ENCODE peak calls at places on chromosome 16, in ten cellular contexts. One of them, this sample, is unnamed.

GRCh38 chr16:83808573-83809014 is 816 bp downstream of the HSBP1 start:
- DNase-seq in effector memory CD4-positive, alpha-beta T cell: no peak
- DNase-seq in tibial artery: no peak
- DNase-seq in PC-9: no peak
- DNase-seq in H9: no peak
- DNase-seq in Peyer's patch: no peak
- DNase-seq in keratinocyte: no peak
- DNase-seq in tibial nerve: no peak
- DNase-seq in heart left ventricle: no peak
- DNase-seq in ascending aorta: no peak
- DNase-seq in this sample: no peak

GRCh38 chr16:23552171-23552570 is 5.0 kb downstream of the EARS2 start:
- DNase-seq in H9: no peak
- DNase-seq in keratinocyte: no peak
- DNase-seq in tibial artery: no peak
- DNase-seq in effector memory CD4-positive, alpha-beta T cell: no peak
- DNase-seq in heart left ventricle: no peak
- DNase-seq in PC-9: no peak
- DNase-seq in Peyer's patch: no peak
- DNase-seq in tibial nerve: no peak
- DNase-seq in ascending aorta: no peak
- DNase-seq in this sample: no peak

GRCh38 chr16:27512061-27512460 is 37.7 kb downstream of the GTF3C1 start:
- DNase-seq in effector memory CD4-positive, alpha-beta T cell: no peak
- DNase-seq in PC-9: no peak
- DNase-seq in tibial artery: no peak
- DNase-seq in keratinocyte: no peak
- DNase-seq in ascending aorta: no peak
- DNase-seq in Peyer's patch: no peak
- DNase-seq in H9: no peak
- DNase-seq in tibial nerve: no peak
- DNase-seq in heart left ventricle: no peak
- DNase-seq in this sample: no peak

GRCh38 chr16:48576927-48577326 is 33.1 kb downstream of the N4BP1 start:
- DNase-seq in heart left ventricle: no peak
- DNase-seq in PC-9: no peak
- DNase-seq in H9: no peak
- DNase-seq in Peyer's patch: no peak
- DNase-seq in tibial artery: no peak
- DNase-seq in effector memory CD4-positive, alpha-beta T cell: no peak
- DNase-seq in tibial nerve: no peak
- DNase-seq in keratinocyte: peak; percentile 48
- DNase-seq in ascending aorta: no peak
- DNase-seq in this sample: peak; percentile 40

GRCh38 chr16:27481282-27481934 is 68.3 kb downstream of the GTF3C1 start:
- DNase-seq in Peyer's patch: no peak
- DNase-seq in H9: no peak
- DNase-seq in heart left ventricle: no peak
- DNase-seq in PC-9: no peak
- DNase-seq in ascending aorta: no peak
- DNase-seq in effector memory CD4-positive, alpha-beta T cell: no peak
- DNase-seq in tibial nerve: no peak
- DNase-seq in tibial artery: no peak
- DNase-seq in keratinocyte: no peak
- DNase-seq in this sample: no peak

GRCh38 chr16:8958344-8958808 is 5.3 kb downstream of the USP7 start:
- DNase-seq in heart left ventricle: peak; percentile 59
- DNase-seq in effector memory CD4-positive, alpha-beta T cell: peak; percentile 25
- DNase-seq in Peyer's patch: peak; percentile 45
- DNase-seq in tibial artery: no peak
- DNase-seq in H9: no peak
- DNase-seq in keratinocyte: no peak
- DNase-seq in tibial nerve: no peak
- DNase-seq in ascending aorta: peak; percentile 72
- DNase-seq in PC-9: no peak
- DNase-seq in this sample: no peak

GRCh38 chr16:35751191-35751941 is 2292.0 kb downstream of the TP53TG3F start:
- DNase-seq in keratinocyte: peak; percentile 4
- DNase-seq in effector memory CD4-positive, alpha-beta T cell: no peak
- DNase-seq in tibial nerve: no peak
- DNase-seq in tibial artery: no peak
- DNase-seq in PC-9: no peak
- DNase-seq in heart left ventricle: no peak
- DNase-seq in Peyer's patch: no peak
- DNase-seq in ascending aorta: peak; percentile 46
- DNase-seq in H9: no peak
- DNase-seq in this sample: no peak

GRCh38 chr16:31873556-31874353 is at the start of gene ZNF267:
- DNase-seq in PC-9: peak; percentile 84
- DNase-seq in heart left ventricle: peak; percentile 96
- DNase-seq in keratinocyte: peak; percentile 58
- DNase-seq in tibial artery: peak; percentile 97
- DNase-seq in ascending aorta: peak; percentile 98
- DNase-seq in tibial nerve: peak; percentile 97
- DNase-seq in H9: peak; percentile 89
- DNase-seq in effector memory CD4-positive, alpha-beta T cell: peak; percentile 93
- DNase-seq in Peyer's patch: peak; percentile 99
- DNase-seq in this sample: no peak

GRCh38 chr16:9695152-9695551 is 487.1 kb downstream of the GRIN2A start:
- DNase-seq in tibial nerve: no peak
- DNase-seq in heart left ventricle: no peak
- DNase-seq in PC-9: no peak
- DNase-seq in H9: no peak
- DNase-seq in keratinocyte: no peak
- DNase-seq in effector memory CD4-positive, alpha-beta T cell: no peak
- DNase-seq in ascending aorta: no peak
- DNase-seq in tibial artery: no peak
- DNase-seq in Peyer's patch: no peak
- DNase-seq in this sample: no peak

GRCh38 chr16:12706628-12707027 is 97.1 kb downstream of the CPPED1 start:
- DNase-seq in heart left ventricle: no peak
- DNase-seq in Peyer's patch: no peak
- DNase-seq in tibial nerve: no peak
- DNase-seq in ascending aorta: no peak
- DNase-seq in keratinocyte: no peak
- DNase-seq in tibial artery: peak; percentile 50
- DNase-seq in effector memory CD4-positive, alpha-beta T cell: no peak
- DNase-seq in H9: no peak
- DNase-seq in PC-9: no peak
- DNase-seq in this sample: no peak

GRCh38 chr16:81035975-81036750 is 521 bp downstream of the ATMIN start:
- DNase-seq in ascending aorta: peak; percentile 69
- DNase-seq in keratinocyte: no peak
- DNase-seq in H9: peak; percentile 42
- DNase-seq in PC-9: no peak
- DNase-seq in heart left ventricle: peak; percentile 31
- DNase-seq in Peyer's patch: peak; percentile 22
- DNase-seq in tibial artery: peak; percentile 66
- DNase-seq in tibial nerve: no peak
- DNase-seq in effector memory CD4-positive, alpha-beta T cell: peak; percentile 45
- DNase-seq in this sample: no peak

GRCh38 chr16:29745853-29746345 is at the start of gene C16orf54:
- DNase-seq in effector memory CD4-positive, alpha-beta T cell: peak; percentile 96
- DNase-seq in ascending aorta: peak; percentile 81
- DNase-seq in heart left ventricle: peak; percentile 77
- DNase-seq in PC-9: no peak
- DNase-seq in H9: no peak
- DNase-seq in keratinocyte: no peak
- DNase-seq in tibial artery: peak; percentile 74
- DNase-seq in Peyer's patch: peak; percentile 95
- DNase-seq in tibial nerve: no peak
- DNase-seq in this sample: no peak

GRCh38 chr16:14434860-14435259 is 195.2 kb downstream of the PARN start:
- DNase-seq in Peyer's patch: no peak
- DNase-seq in tibial nerve: no peak
- DNase-seq in ascending aorta: no peak
- DNase-seq in effector memory CD4-positive, alpha-beta T cell: no peak
- DNase-seq in H9: peak; percentile 49
- DNase-seq in keratinocyte: no peak
- DNase-seq in heart left ventricle: no peak
- DNase-seq in PC-9: no peak
- DNase-seq in tibial artery: no peak
- DNase-seq in this sample: no peak

GRCh38 chr16:50808929-50809538 is 67.1 kb downstream of the CYLD start:
- DNase-seq in tibial nerve: no peak
- DNase-seq in heart left ventricle: no peak
- DNase-seq in ascending aorta: peak; percentile 15
- DNase-seq in effector memory CD4-positive, alpha-beta T cell: no peak
- DNase-seq in Peyer's patch: no peak
- DNase-seq in H9: no peak
- DNase-seq in tibial artery: no peak
- DNase-seq in keratinocyte: no peak
- DNase-seq in PC-9: no peak
- DNase-seq in this sample: no peak

GRCh38 chr16:19696961-19697360 is 21.1 kb downstream of the KNOP1 start:
- DNase-seq in ascending aorta: no peak
- DNase-seq in effector memory CD4-positive, alpha-beta T cell: no peak
- DNase-seq in tibial artery: no peak
- DNase-seq in keratinocyte: no peak
- DNase-seq in heart left ventricle: no peak
- DNase-seq in tibial nerve: no peak
- DNase-seq in Peyer's patch: no peak
- DNase-seq in H9: no peak
- DNase-seq in PC-9: no peak
- DNase-seq in this sample: no peak
- H3K27ac ChIP-seq in ascending aorta: peak overlapping the region; percentile 47
- H3K27ac ChIP-seq in effector memory CD4-positive, alpha-beta T cell: peak overlapping the region; percentile 18
- H3K27ac ChIP-seq in tibial artery: peak overlapping the region; percentile 17
- H3K27ac ChIP-seq in keratinocyte: no peak overlapping the region
- H3K27ac ChIP-seq in heart left ventricle: peak overlapping the region; percentile 82
- H3K27ac ChIP-seq in tibial nerve: peak overlapping the region; percentile 83
- H3K27ac ChIP-seq in Peyer's patch: peak overlapping the region; percentile 72
- H3K27ac ChIP-seq in H9: no peak overlapping the region
- H3K27ac ChIP-seq in PC-9: no peak overlapping the region
- H3K27ac ChIP-seq in this sample: no peak overlapping the region

DNA sequence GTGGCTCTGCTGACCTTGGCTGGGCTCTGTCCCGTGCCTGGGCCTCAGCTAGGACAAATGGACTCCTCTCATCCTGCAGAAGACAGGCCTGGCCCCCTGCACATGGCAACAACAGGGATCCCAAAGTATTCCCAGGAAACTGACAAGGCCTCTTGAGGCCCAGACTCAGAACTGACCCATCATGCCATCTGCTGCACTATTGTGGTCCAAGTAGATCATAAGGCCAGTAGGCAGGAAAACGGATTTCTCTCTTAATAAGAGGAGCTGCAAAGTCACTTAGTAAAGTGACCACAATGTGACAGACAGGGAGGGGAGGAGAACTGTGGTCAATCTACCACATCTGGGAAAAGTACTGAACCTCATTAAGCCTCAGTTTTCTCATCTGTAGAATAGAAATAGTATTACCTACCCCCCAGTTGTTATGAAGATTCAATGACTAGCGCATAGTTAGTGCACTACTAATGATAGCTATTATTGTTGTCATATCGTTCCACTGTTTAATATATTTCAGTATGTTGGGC is 62.1 kb upstream of the TNRC6A start:
- DNase-seq in tibial artery: no peak
- DNase-seq in keratinocyte: no peak
- DNase-seq in heart left ventricle: no peak
- DNase-seq in H9: no peak
- DNase-seq in Peyer's patch: no peak
- DNase-seq in tibial nerve: no peak
- DNase-seq in PC-9: no peak
- DNase-seq in ascending aorta: no peak
- DNase-seq in effector memory CD4-positive, alpha-beta T cell: no peak
- DNase-seq in this sample: no peak
- H3K27ac ChIP-seq in tibial artery: no peak overlapping the region
- H3K27ac ChIP-seq in keratinocyte: no peak overlapping the region
- H3K27ac ChIP-seq in heart left ventricle: no peak overlapping the region
- H3K27ac ChIP-seq in H9: no peak overlapping the region
- H3K27ac ChIP-seq in Peyer's patch: no peak overlapping the region
- H3K27ac ChIP-seq in tibial nerve: no peak overlapping the region
- H3K27ac ChIP-seq in PC-9: no peak overlapping the region
- H3K27ac ChIP-seq in ascending aorta: peak overlapping the region; percentile 93
- H3K27ac ChIP-seq in effector memory CD4-positive, alpha-beta T cell: no peak overlapping the region
- H3K27ac ChIP-seq in this sample: no peak overlapping the region

GRCh38 chr16:68343137-68343536 is 32.3 kb downstream of the PRMT7 start:
- DNase-seq in keratinocyte: no peak
- DNase-seq in H9: no peak
- DNase-seq in heart left ventricle: no peak
- DNase-seq in tibial nerve: no peak
- DNase-seq in PC-9: no peak
- DNase-seq in Peyer's patch: no peak
- DNase-seq in effector memory CD4-positive, alpha-beta T cell: no peak
- DNase-seq in ascending aorta: no peak
- DNase-seq in tibial artery: no peak
- DNase-seq in this sample: no peak
- H3K27ac ChIP-seq in keratinocyte: no peak overlapping the region
- H3K27ac ChIP-seq in H9: no peak overlapping the region
- H3K27ac ChIP-seq in heart left ventricle: no peak overlapping the region
- H3K27ac ChIP-seq in tibial nerve: no peak overlapping the region
- H3K27ac ChIP-seq in PC-9: no peak overlapping the region
- H3K27ac ChIP-seq in Peyer's patch: no peak overlapping the region
- H3K27ac ChIP-seq in effector memory CD4-positive, alpha-beta T cell: no peak overlapping the region
- H3K27ac ChIP-seq in ascending aorta: no peak overlapping the region
- H3K27ac ChIP-seq in tibial artery: no peak overlapping the region
- H3K27ac ChIP-seq in this sample: no peak overlapping the region

DNA sequence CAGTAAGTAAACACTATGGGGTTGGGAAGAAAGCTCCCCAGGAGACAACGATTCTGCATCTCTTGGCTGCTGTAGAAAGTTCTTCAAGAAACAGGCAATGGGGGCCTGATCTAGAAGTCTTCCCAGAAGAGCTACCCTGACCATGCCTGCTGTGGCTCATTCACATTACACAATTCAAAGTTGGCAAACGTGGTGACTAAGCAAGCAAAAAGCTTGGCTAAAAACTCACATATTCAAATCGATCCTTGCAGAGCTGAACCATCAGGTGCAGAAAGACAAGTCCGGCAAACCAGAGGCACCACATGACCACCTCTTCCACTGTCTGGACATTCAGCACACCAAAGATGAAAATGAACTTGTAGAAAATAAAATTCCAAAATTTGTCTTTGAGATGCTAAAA is 16.1 kb downstream of the AMFR start:
- DNase-seq in Peyer's patch: no peak
- DNase-seq in H9: no peak
- DNase-seq in PC-9: peak; percentile 94
- DNase-seq in tibial nerve: no peak
- DNase-seq in effector memory CD4-positive, alpha-beta T cell: no peak
- DNase-seq in keratinocyte: no peak
- DNase-seq in ascending aorta: no peak
- DNase-seq in tibial artery: no peak
- DNase-seq in heart left ventricle: no peak
- DNase-seq in this sample: peak; percentile 57
- H3K27ac ChIP-seq in Peyer's patch: peak overlapping the region; percentile 82
- H3K27ac ChIP-seq in H9: no peak overlapping the region
- H3K27ac ChIP-seq in PC-9: peak overlapping the region; percentile 99
- H3K27ac ChIP-seq in tibial nerve: no peak overlapping the region
- H3K27ac ChIP-seq in effector memory CD4-positive, alpha-beta T cell: no peak overlapping the region
- H3K27ac ChIP-seq in keratinocyte: no peak overlapping the region
- H3K27ac ChIP-seq in ascending aorta: no peak overlapping the region
- H3K27ac ChIP-seq in tibial artery: no peak overlapping the region
- H3K27ac ChIP-seq in heart left ventricle: no peak overlapping the region
- H3K27ac ChIP-seq in this sample: peak overlapping the region; percentile 70